ENCODE peak calls at places on chromosomes 6 and 20, in nine cellular contexts. One of them, this sample, is unnamed.

GRCh38 chr20:24465730-24466129 is 3.7 kb upstream of the SYNDIG1 start:
- DNase-seq in breast epithelium: no peak
- DNase-seq in adrenal gland: no peak
- DNase-seq in ovary: no peak
- DNase-seq in heart right ventricle: peak
- DNase-seq in stomach: no peak
- DNase-seq in cardiac muscle cell: no peak
- DNase-seq in brain microvascular endothelial cell: no peak
- DNase-seq in PC-9: no peak
- DNase-seq in this sample: no peak

GRCh38 chr6:75551367-75551952 is 50.2 kb upstream of the SENP6 start:
- DNase-seq in cardiac muscle cell: no peak
- DNase-seq in breast epithelium: no peak
- DNase-seq in heart right ventricle: no peak
- DNase-seq in stomach: no peak
- DNase-seq in PC-9: no peak
- DNase-seq in ovary: no peak
- DNase-seq in adrenal gland: no peak
- DNase-seq in brain microvascular endothelial cell: no peak
- DNase-seq in this sample: no peak

GRCh38 chr20:17743677-17744076 is 43.9 kb downstream of the BANF2 start:
- DNase-seq in stomach: no peak
- DNase-seq in breast epithelium: no peak
- DNase-seq in adrenal gland: no peak
- DNase-seq in PC-9: no peak
- DNase-seq in cardiac muscle cell: no peak
- DNase-seq in brain microvascular endothelial cell: no peak
- DNase-seq in ovary: no peak
- DNase-seq in heart right ventricle: no peak
- DNase-seq in this sample: no peak

GRCh38 chr6:161891542-161891941 is 617.7 kb upstream of the AGPAT4 start:
- DNase-seq in stomach: no peak
- DNase-seq in PC-9: no peak
- DNase-seq in heart right ventricle: no peak
- DNase-seq in cardiac muscle cell: no peak
- DNase-seq in ovary: no peak
- DNase-seq in brain microvascular endothelial cell: no peak
- DNase-seq in breast epithelium: no peak
- DNase-seq in adrenal gland: no peak
- DNase-seq in this sample: no peak

GRCh38 chr6:166766769-166767168 is 139.7 kb upstream of the RPS6KA2 start:
- DNase-seq in cardiac muscle cell: no peak
- DNase-seq in breast epithelium: no peak
- DNase-seq in brain microvascular endothelial cell: no peak
- DNase-seq in heart right ventricle: no peak
- DNase-seq in stomach: peak
- DNase-seq in ovary: no peak
- DNase-seq in adrenal gland: no peak
- DNase-seq in PC-9: no peak
- DNase-seq in this sample: no peak

GRCh38 chr6:105310371-105310770 is 92.5 kb downstream of the PREP start:
- DNase-seq in cardiac muscle cell: no peak
- DNase-seq in ovary: no peak
- DNase-seq in brain microvascular endothelial cell: no peak
- DNase-seq in stomach: no peak
- DNase-seq in breast epithelium: no peak
- DNase-seq in PC-9: no peak
- DNase-seq in adrenal gland: no peak
- DNase-seq in heart right ventricle: no peak
- DNase-seq in this sample: no peak

GRCh38 chr20:15242773-15243172 is 905.4 kb upstream of the FLRT3 start:
- DNase-seq in breast epithelium: no peak
- DNase-seq in heart right ventricle: no peak
- DNase-seq in ovary: no peak
- DNase-seq in cardiac muscle cell: no peak
- DNase-seq in PC-9: no peak
- DNase-seq in stomach: no peak
- DNase-seq in adrenal gland: no peak
- DNase-seq in brain microvascular endothelial cell: no peak
- DNase-seq in this sample: no peak

GRCh38 chr20:19789446-19789845 is 31.4 kb downstream of the RIN2 start:
- DNase-seq in adrenal gland: no peak
- DNase-seq in breast epithelium: no peak
- DNase-seq in PC-9: no peak
- DNase-seq in cardiac muscle cell: no peak
- DNase-seq in ovary: no peak
- DNase-seq in brain microvascular endothelial cell: no peak
- DNase-seq in stomach: no peak
- DNase-seq in heart right ventricle: no peak
- DNase-seq in this sample: no peak

GRCh38 chr6:21996425-21997207 is 300.2 kb downstream of the PRL start:
- DNase-seq in cardiac muscle cell: no peak
- DNase-seq in stomach: no peak
- DNase-seq in ovary: no peak
- DNase-seq in adrenal gland: no peak
- DNase-seq in brain microvascular endothelial cell: no peak
- DNase-seq in heart right ventricle: no peak
- DNase-seq in PC-9: no peak
- DNase-seq in breast epithelium: no peak
- DNase-seq in this sample: no peak

GRCh38 chr6:103140308-103141027 is 1719.3 kb downstream of the HACE1 start:
- DNase-seq in PC-9: no peak
- DNase-seq in adrenal gland: no peak
- DNase-seq in ovary: no peak
- DNase-seq in cardiac muscle cell: no peak
- DNase-seq in stomach: no peak
- DNase-seq in heart right ventricle: no peak
- DNase-seq in breast epithelium: no peak
- DNase-seq in brain microvascular endothelial cell: no peak
- DNase-seq in this sample: no peak

GRCh38 chr6:162750776-162751175 is 23.0 kb downstream of the PACRG start:
- DNase-seq in breast epithelium: no peak
- DNase-seq in PC-9: peak
- DNase-seq in adrenal gland: no peak
- DNase-seq in ovary: no peak
- DNase-seq in heart right ventricle: no peak
- DNase-seq in brain microvascular endothelial cell: peak
- DNase-seq in cardiac muscle cell: no peak
- DNase-seq in stomach: no peak
- DNase-seq in this sample: no peak

GRCh38 chr6:152232494-152233151 is 404.5 kb downstream of the SYNE1 start:
- DNase-seq in adrenal gland: no peak
- DNase-seq in cardiac muscle cell: no peak
- DNase-seq in breast epithelium: no peak
- DNase-seq in brain microvascular endothelial cell: peak
- DNase-seq in stomach: no peak
- DNase-seq in ovary: no peak
- DNase-seq in PC-9: no peak
- DNase-seq in heart right ventricle: no peak
- DNase-seq in this sample: no peak

GRCh38 chr6:85460951-85461805 is 11.3 kb downstream of the NT5E start:
- DNase-seq in PC-9: peak
- DNase-seq in heart right ventricle: no peak
- DNase-seq in adrenal gland: peak
- DNase-seq in ovary: peak
- DNase-seq in stomach: no peak
- DNase-seq in brain microvascular endothelial cell: no peak
- DNase-seq in breast epithelium: no peak
- DNase-seq in cardiac muscle cell: no peak
- DNase-seq in this sample: no peak

GRCh38 chr6:35392111-35392702 is 49.8 kb downstream of the PPARD start:
- DNase-seq in PC-9: peak
- DNase-seq in heart right ventricle: no peak
- DNase-seq in stomach: peak
- DNase-seq in breast epithelium: peak
- DNase-seq in cardiac muscle cell: no peak
- DNase-seq in adrenal gland: no peak
- DNase-seq in ovary: peak
- DNase-seq in brain microvascular endothelial cell: no peak
- DNase-seq in this sample: peak

GRCh38 chr20:9609892-9610502 is 95.6 kb downstream of the LAMP5 start:
- DNase-seq in cardiac muscle cell: peak
- DNase-seq in ovary: peak
- DNase-seq in PC-9: peak
- DNase-seq in heart right ventricle: no peak
- DNase-seq in adrenal gland: peak
- DNase-seq in brain microvascular endothelial cell: peak
- DNase-seq in stomach: peak
- DNase-seq in breast epithelium: peak
- DNase-seq in this sample: peak

GRCh38 chr6:8194499-8194898 is 92.2 kb upstream of the EEF1E1 start:
- DNase-seq in stomach: no peak
- DNase-seq in adrenal gland: no peak
- DNase-seq in heart right ventricle: no peak
- DNase-seq in brain microvascular endothelial cell: peak
- DNase-seq in cardiac muscle cell: no peak
- DNase-seq in breast epithelium: no peak
- DNase-seq in ovary: no peak
- DNase-seq in PC-9: no peak
- DNase-seq in this sample: no peak

GRCh38 chr6:157893238-157893637 is 70.2 kb downstream of the SNX9 start:
- DNase-seq in breast epithelium: no peak
- DNase-seq in adrenal gland: no peak
- DNase-seq in brain microvascular endothelial cell: no peak
- DNase-seq in cardiac muscle cell: no peak
- DNase-seq in stomach: no peak
- DNase-seq in heart right ventricle: no peak
- DNase-seq in PC-9: no peak
- DNase-seq in ovary: no peak
- DNase-seq in this sample: no peak
- H3K4me3 ChIP-seq in breast epithelium: no peak
- H3K4me3 ChIP-seq in adrenal gland: no peak
- H3K4me3 ChIP-seq in brain microvascular endothelial cell: no peak
- H3K4me3 ChIP-seq in cardiac muscle cell: no peak
- H3K4me3 ChIP-seq in stomach: no peak
- H3K4me3 ChIP-seq in heart right ventricle: no peak
- H3K4me3 ChIP-seq in PC-9: no peak
- H3K4me3 ChIP-seq in ovary: no peak
- H3K4me3 ChIP-seq in this sample: no peak

DNA sequence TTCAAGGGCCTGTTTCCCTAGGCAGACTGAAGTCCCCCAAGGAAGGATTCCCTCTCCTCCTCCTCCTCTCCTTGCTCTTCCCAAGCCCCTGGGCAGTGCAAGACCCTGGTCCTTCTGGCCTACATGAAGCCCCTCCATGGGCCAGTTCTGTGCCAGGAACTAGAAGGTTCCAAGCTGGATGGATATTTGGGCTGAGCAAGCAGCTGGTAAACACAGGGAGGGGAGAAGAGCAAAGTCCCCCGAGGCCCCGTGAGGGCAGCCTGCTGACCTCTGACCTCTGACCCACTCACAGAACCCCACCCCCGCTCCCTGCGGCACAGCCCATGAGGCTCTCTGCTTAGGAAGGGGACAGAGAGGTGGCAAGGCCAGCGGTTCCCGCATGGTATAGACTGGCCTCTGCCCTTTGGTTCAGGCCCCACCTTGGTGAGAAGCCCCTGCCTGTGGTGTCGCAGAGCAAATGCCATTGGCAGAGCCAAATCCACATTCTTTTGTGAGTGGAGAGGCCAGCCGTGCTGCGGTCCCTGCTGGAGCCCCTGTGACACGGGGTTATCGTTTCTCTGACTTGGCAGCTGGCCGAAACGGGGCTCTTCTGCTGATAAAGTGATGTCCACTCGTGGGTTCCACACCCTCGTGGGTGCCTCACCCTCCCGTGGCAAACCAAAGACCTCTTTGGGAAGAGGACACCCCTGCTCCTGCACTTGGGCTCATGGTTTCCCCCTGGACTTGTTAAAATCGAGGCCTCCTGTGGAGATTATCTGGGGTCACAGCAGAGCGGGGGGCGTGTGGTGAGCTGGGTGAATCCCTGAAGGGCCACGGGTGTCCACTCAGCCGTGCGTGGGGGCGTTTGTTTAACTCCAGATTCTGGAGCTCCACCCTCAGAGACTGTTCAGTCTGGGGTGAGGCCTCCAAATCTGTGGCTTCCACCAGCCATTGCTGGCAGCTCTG is 2.1 kb upstream of the CHRNA4 start:
- DNase-seq in ovary: no peak
- DNase-seq in PC-9: no peak
- DNase-seq in breast epithelium: no peak
- DNase-seq in brain microvascular endothelial cell: no peak
- DNase-seq in cardiac muscle cell: no peak
- DNase-seq in adrenal gland: no peak
- DNase-seq in heart right ventricle: peak
- DNase-seq in stomach: no peak
- DNase-seq in this sample: no peak
- TF ChIP-seq CTCF in ovary: no peak
- TF ChIP-seq CTCF in PC-9: no peak
- TF ChIP-seq CTCF in breast epithelium: no peak
- TF ChIP-seq CTCF in brain microvascular endothelial cell: no peak
- TF ChIP-seq CTCF in cardiac muscle cell: no peak
- TF ChIP-seq CTCF in adrenal gland: no peak
- TF ChIP-seq CTCF in heart right ventricle: no peak
- TF ChIP-seq CTCF in stomach: no peak
- TF ChIP-seq CTCF in this sample: no peak

DNA sequence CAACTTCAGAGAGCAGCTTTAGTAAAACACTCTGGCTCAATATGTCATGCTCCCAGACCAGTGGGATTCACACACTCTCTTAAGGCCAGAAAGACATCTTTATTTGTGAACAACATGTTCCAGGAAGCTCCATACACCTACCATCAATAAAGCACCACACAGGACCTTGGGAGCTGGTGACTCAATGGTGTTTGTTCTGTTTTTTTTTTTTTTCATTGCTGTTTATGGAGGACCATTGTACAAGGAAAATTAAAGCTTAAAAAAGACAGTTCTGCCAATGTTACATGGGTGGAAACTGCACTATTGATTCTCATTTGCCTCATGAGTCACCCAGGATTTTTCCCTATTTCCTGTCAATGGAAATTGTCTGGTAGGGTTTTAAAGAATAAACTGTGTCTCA is 36.3 kb upstream of the TENT5A start:
- DNase-seq in ovary: no peak
- DNase-seq in brain microvascular endothelial cell: no peak
- DNase-seq in PC-9: no peak
- DNase-seq in adrenal gland: peak
- DNase-seq in heart right ventricle: no peak
- DNase-seq in breast epithelium: no peak
- DNase-seq in stomach: no peak
- DNase-seq in cardiac muscle cell: no peak
- DNase-seq in this sample: no peak
- H3K27ac ChIP-seq in ovary: no peak
- H3K27ac ChIP-seq in brain microvascular endothelial cell: no peak
- H3K27ac ChIP-seq in PC-9: no peak
- H3K27ac ChIP-seq in adrenal gland: no peak
- H3K27ac ChIP-seq in heart right ventricle: no peak
- H3K27ac ChIP-seq in breast epithelium: no peak
- H3K27ac ChIP-seq in stomach: no peak
- H3K27ac ChIP-seq in cardiac muscle cell: no peak
- H3K27ac ChIP-seq in this sample: no peak

DNA sequence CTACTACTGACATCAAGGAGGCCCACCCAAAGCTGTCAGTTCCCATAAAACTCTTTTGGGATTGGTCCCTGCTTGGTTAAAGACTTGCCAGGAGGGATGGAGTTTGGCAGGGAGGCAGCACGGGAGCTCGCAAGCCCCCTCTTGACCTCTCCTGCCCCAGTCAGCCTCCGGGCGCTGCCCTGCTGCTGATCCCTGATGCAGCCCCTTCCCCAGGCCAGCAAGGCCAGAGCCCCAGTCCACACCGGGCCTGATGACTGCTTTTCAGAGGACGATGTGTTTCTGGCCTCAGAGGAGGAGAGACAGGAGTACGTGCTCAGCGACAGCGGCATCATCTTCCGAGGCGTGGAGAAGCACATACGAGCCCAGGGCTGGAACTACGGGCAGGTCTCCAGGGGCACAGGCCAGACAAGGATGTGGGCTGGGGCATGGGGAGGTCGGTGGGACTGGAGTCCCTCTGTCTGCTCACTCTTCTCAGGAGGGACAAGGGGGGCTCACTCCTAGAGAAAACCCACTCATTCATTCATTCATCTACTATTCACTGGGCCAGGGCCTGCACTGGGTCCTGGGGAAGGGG is 15.6 kb downstream of the TGM6 start:
- DNase-seq in adrenal gland: no peak
- DNase-seq in stomach: no peak
- DNase-seq in breast epithelium: no peak
- DNase-seq in brain microvascular endothelial cell: no peak
- DNase-seq in ovary: no peak
- DNase-seq in PC-9: no peak
- DNase-seq in heart right ventricle: no peak
- DNase-seq in cardiac muscle cell: no peak
- DNase-seq in this sample: no peak
- H3K4me3 ChIP-seq in adrenal gland: no peak
- H3K4me3 ChIP-seq in stomach: no peak
- H3K4me3 ChIP-seq in breast epithelium: no peak
- H3K4me3 ChIP-seq in brain microvascular endothelial cell: no peak
- H3K4me3 ChIP-seq in ovary: no peak
- H3K4me3 ChIP-seq in PC-9: no peak
- H3K4me3 ChIP-seq in heart right ventricle: no peak
- H3K4me3 ChIP-seq in cardiac muscle cell: no peak
- H3K4me3 ChIP-seq in this sample: no peak